ENCODE peak calls at places on chromosomes 5 and 9, in nine cellular contexts. A is transverse colon, W is PC-3, J is right lobe of liver, D is adrenal gland, S is small intestine, N is Peyer's patch, P is A549, B is ovary. X is an unnamed sample.

GRCh38 chr9:69900406-69900805 is 79.8 kb downstream of the CFAP95 start:
- DNase-seq in S (no peak), N (no peak), J (no peak), D (no peak), P (no peak), A (no peak), W (peak; percentile 36), B (no peak), X (no peak)

GRCh38 chr5:148397968-148398595 is 14.3 kb downstream of the FBXO38 start:
- DNase-seq in S (peak; percentile 48), D (no peak), P (no peak), B (no peak), W (peak; percentile 54), A (no peak), J (no peak), N (no peak), X (no peak)

GRCh38 chr5:44691811-44692210 is 116.9 kb upstream of the MRPS30 start:
- DNase-seq in J (no peak), P (no peak), A (no peak), W (peak; percentile 96), N (no peak), B (no peak), S (no peak), D (no peak), X (no peak)

GRCh38 chr5:64166201-64166959 is 737 bp downstream of the RNF180 start:
- DNase-seq in D (peak; percentile 28), W (peak; percentile 34), P (peak; percentile 4), S (peak; percentile 20), J (no peak), N (peak; percentile 43), B (peak; percentile 49), A (no peak), X (no peak)

GRCh38 chr9:125674981-125675973 is 31.7 kb downstream of the MAPKAP1 start:
- DNase-seq in N (no peak), J (no peak), S (peak; percentile 42), A (no peak), W (peak; percentile 80), P (peak; percentile 53), B (no peak), D (no peak), X (no peak)

GRCh38 chr5:1543398-1544293 is 19.9 kb upstream of the LPCAT1 start:
- DNase-seq in S (no peak), A (no peak), D (no peak), J (peak; percentile 43), W (no peak), P (no peak), N (peak; percentile 25), B (no peak), X (peak; percentile 33)

GRCh38 chr5:5688194-5688924 is 265.9 kb downstream of the ICE1 start:
- DNase-seq in D (peak; percentile 23), A (no peak), J (no peak), W (no peak), P (no peak), B (no peak), N (no peak), S (no peak), X (no peak)

GRCh38 chr5:43967165-43967564 is 364.2 kb downstream of the NNT start:
- DNase-seq in S (no peak), W (no peak), A (no peak), P (no peak), J (no peak), B (no peak), N (no peak), D (no peak), X (no peak)

GRCh38 chr9:126516936-126517750 is 96.6 kb upstream of the LMX1B start:
- DNase-seq in B (no peak), D (peak; percentile 37), P (peak; percentile 61), N (peak; percentile 63), S (peak; percentile 20), J (no peak), A (no peak), W (peak; percentile 75), X (no peak)

GRCh38 chr9:5892456-5893133 is 1.9 kb downstream of the MLANA start:
- DNase-seq in A (no peak), N (no peak), J (no peak), W (peak; percentile 15), D (no peak), B (no peak), P (no peak), S (no peak), X (no peak)

GRCh38 chr9:128145951-128146351 is 3.3 kb upstream of the LCN2 start:
- DNase-seq in D (no peak), J (peak; percentile 53), W (no peak), S (no peak), B (peak; percentile 14), N (no peak), A (no peak), P (no peak), X (no peak)

GRCh38 chr5:89036166-89036565 is 153.2 kb upstream of the MEF2C start:
- DNase-seq in B (no peak), A (no peak), N (no peak), D (no peak), W (peak; percentile 70), S (no peak), J (no peak), P (no peak), X (no peak)

GRCh38 chr5:172322028-172322965 is 38.7 kb upstream of the UBTD2 start:
- DNase-seq in P (no peak), J (no peak), W (no peak), N (no peak), S (peak; percentile 20), B (no peak), A (peak; percentile 14), D (no peak), X (peak; percentile 31)

GRCh38 chr5:81506900-81507588 is 113.1 kb upstream of the ACOT12 start:
- DNase-seq in D (peak; percentile 68), N (peak; percentile 66), S (peak; percentile 66), W (peak; percentile 65), P (peak; percentile 66), B (peak; percentile 50), A (peak; percentile 48), J (no peak), X (peak; percentile 12)

GRCh38 chr5:81505672-81506071 is 111.7 kb upstream of the ACOT12 start:
- DNase-seq in D (no peak), P (no peak), N (no peak), A (no peak), W (no peak), J (no peak), B (no peak), S (no peak), X (no peak)

DNA sequence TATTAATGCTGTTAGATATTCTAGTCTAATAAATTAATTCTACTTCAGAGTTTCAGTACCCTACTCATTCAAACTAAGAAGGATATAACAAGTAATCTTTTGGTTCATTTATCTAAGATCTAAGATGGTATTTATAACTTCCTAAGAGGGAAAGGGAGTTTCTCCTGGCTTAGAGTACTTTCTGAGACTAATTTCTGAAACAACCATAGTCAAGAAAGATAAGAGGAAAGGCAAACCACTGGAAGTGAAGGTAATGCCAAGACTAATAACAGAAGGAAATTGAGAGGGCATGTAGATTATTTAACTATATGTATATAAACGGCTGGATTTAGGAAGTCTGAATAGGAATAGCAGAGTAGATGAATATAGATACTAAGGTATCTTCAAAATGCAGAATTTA is 112.4 kb upstream of the ACOT12 start:
- DNase-seq in B (no peak), N (no peak), D (no peak), P (no peak), A (no peak), W (no peak), J (no peak), S (no peak), X (no peak)
- H3K27ac ChIP-seq in B (peak overlapping the region; percentile 18), N (no peak overlapping the region), D (no peak overlapping the region), P (no peak overlapping the region), A (peak overlapping the region; percentile 9), W (no peak overlapping the region), J (peak overlapping the region; percentile 39), S (no peak overlapping the region), X (peak overlapping the region; percentile 67)

GRCh38 chr5:120808606-120809005 is 344.5 kb downstream of the PRR16 start:
- DNase-seq in W (no peak), D (no peak), N (no peak), J (no peak), S (no peak), P (no peak), A (no peak), B (no peak), X (no peak)

GRCh38 chr5:120818128-120818527 is 354.0 kb downstream of the PRR16 start:
- DNase-seq in J (no peak), W (no peak), S (no peak), N (no peak), D (no peak), A (no peak), B (no peak), P (no peak), X (no peak)

GRCh38 chr5:120817044-120817985 is 353.2 kb downstream of the PRR16 start:
- DNase-seq in P (no peak), N (no peak), J (no peak), S (no peak), A (no peak), W (peak; percentile 41), B (no peak), D (no peak), X (no peak)

GRCh38 chr5:120808135-120808534 is 344.0 kb downstream of the PRR16 start:
- DNase-seq in J (no peak), P (no peak), S (no peak), W (no peak), B (no peak), D (no peak), N (no peak), A (no peak), X (no peak)

DNA sequence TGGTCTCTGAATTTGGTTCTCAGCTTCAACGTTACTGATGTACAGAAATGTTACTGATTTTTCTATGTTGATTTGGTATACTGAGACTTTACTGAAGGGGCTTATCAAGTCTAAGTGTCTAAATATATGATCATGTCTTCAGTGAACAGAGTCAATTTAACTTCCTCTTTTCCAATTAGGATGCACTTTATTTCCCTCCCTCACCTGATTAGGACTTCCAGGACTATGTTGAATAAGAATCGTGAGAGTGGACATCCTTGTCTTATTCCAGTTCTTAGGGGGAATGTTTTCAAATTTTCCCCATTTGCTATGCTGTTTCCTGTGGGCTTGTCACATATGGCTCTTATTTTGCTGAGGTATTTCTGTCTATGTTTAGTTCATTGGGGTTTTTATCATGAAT is 349.5 kb downstream of the PRR16 start:
- DNase-seq in N (no peak), S (no peak), D (no peak), J (no peak), P (no peak), B (no peak), A (no peak), W (no peak), X (no peak)
- H3K27ac ChIP-seq in N (no peak overlapping the region), S (no peak overlapping the region), D (no peak overlapping the region), J (no peak overlapping the region), P (no peak overlapping the region), B (no peak overlapping the region), A (no peak overlapping the region), W (no peak overlapping the region), X (no peak overlapping the region)

DNA sequence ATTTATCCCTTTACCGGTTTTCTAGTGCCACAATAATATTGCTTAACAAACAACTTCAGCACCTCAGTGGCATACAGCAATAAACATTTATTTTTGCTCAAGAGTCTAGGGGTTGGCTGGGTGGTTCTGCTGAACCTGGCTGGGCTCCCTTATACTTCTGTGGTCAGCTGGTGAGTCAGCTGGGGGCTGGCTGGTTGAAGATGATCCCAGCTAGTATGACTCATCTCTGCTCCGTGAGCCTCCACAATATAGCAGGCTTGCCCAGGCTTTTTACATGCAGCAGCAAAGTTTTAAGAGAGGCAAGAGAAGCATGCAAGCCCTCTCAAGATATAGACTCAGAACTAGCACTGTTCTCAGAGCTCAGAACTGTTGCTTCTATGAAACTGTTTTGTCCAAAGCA is 523.5 kb upstream of the CLINT1 start:
- DNase-seq in N (peak; percentile 61), D (peak; percentile 88), S (no peak), B (peak; percentile 72), A (peak; percentile 46), W (peak; percentile 97), J (no peak), P (peak; percentile 59), X (peak; percentile 88)
- H3K27ac ChIP-seq in N (no peak overlapping the region), D (no peak overlapping the region), S (no peak overlapping the region), B (no peak overlapping the region), A (no peak overlapping the region), W (peak overlapping the region; percentile 69), J (no peak overlapping the region), P (peak overlapping the region; percentile 65), X (no peak overlapping the region)

GRCh38 chr9:99859395-99859980 is 37.8 kb downstream of the NR4A3 start:
- DNase-seq in S (no peak), B (no peak), A (no peak), N (no peak), D (peak; percentile 25), P (no peak), J (no peak), W (peak; percentile 15), X (no peak)
- H3K27ac ChIP-seq in S (no peak overlapping the region), B (no peak overlapping the region), A (no peak overlapping the region), N (no peak overlapping the region), D (no peak overlapping the region), P (no peak overlapping the region), J (no peak overlapping the region), W (no peak overlapping the region), X (no peak overlapping the region)